ENCODE peak calls at places on chromosomes 13 and 19, in five cellular contexts. L, T, K, X and V are unnamed samples.

GRCh38 chr19:55473613-55474012 is 2.8 kb upstream of the ZNF628 start:
- DNase-seq in T (no peak), L (no peak), K (no peak), X (no peak), V (no peak)

GRCh38 chr13:60584976-60585375 is 188.0 kb downstream of the TDRD3 start:
- DNase-seq in L (no peak), K (peak; percentile 43), T (no peak), X (no peak), V (no peak)

GRCh38 chr19:46861691-46862503 is 1.1 kb downstream of the ARHGAP35 start:
- DNase-seq in L (no peak), T (peak; percentile 25), K (no peak), X (peak; percentile 49), V (no peak)

GRCh38 chr13:66154354-66154753 is 1075.8 kb downstream of the PCDH9 start:
- DNase-seq in L (no peak), X (no peak), T (no peak), K (no peak), V (no peak)

GRCh38 chr13:30125422-30126073 is 181.8 kb downstream of the KATNAL1 start:
- DNase-seq in L (peak; percentile 42), K (peak; percentile 94), X (peak; percentile 53), T (no peak), V (no peak)

GRCh38 chr19:14632286-14632685 is 42.4 kb downstream of the ADGRE3 start:
- DNase-seq in T (no peak), X (no peak), K (peak; percentile 13), L (peak; percentile 50), V (no peak)

GRCh38 chr13:74758188-74758587 is 624.0 kb upstream of the KLF12 start:
- DNase-seq in T (no peak), L (no peak), X (no peak), K (no peak), V (no peak)

GRCh38 chr19:35459414-35460082 is 11.5 kb downstream of the FFAR2 start:
- DNase-seq in L (peak; percentile 48), K (peak; percentile 89), X (peak; percentile 85), T (no peak), V (peak; percentile 51)

GRCh38 chr19:32307591-32307990 is 37.8 kb upstream of the ZNF507 start:
- DNase-seq in K (no peak), X (no peak), T (no peak), L (no peak), V (no peak)

GRCh38 chr19:53530622-53531021 is 7.3 kb upstream of the ZNF331 start:
- DNase-seq in T (no peak), X (no peak), L (no peak), K (no peak), V (no peak)

GRCh38 chr13:81596224-81596753 is 1255.4 kb upstream of the SPRY2 start:
- DNase-seq in X (no peak), K (peak; percentile 3), T (no peak), L (no peak), V (no peak)

GRCh38 chr13:41502021-41502420 is 44.7 kb downstream of the RGCC start:
- DNase-seq in X (no peak), K (no peak), L (no peak), T (no peak), V (no peak)

GRCh38 chr19:29545866-29546582 is 20.2 kb downstream of the VSTM2B start:
- DNase-seq in T (no peak), L (no peak), X (peak; percentile 6), K (no peak), V (no peak)

GRCh38 chr13:99974939-99975561 is 3.5 kb upstream of the ZIC5 start:
- DNase-seq in K (no peak), X (no peak), T (no peak), L (no peak), V (no peak)

GRCh38 chr19:50313812-50314536 is 15.2 kb downstream of the KCNC3 start:
- DNase-seq in L (no peak), T (no peak), K (no peak), X (no peak), V (peak; percentile 39)

GRCh38 chr19:5059191-5059579 is 90.3 kb downstream of the KDM4B start:
- DNase-seq in X (no peak), T (no peak), K (peak; percentile 14), L (no peak), V (no peak)

GRCh38 chr13:26718146-26718545 is 42.4 kb downstream of the GPR12 start:
- DNase-seq in X (no peak), T (no peak), L (no peak), K (no peak), V (no peak)

GRCh38 chr19:29326351-29326750 is 113.4 kb upstream of the UQCRFS1 start:
- DNase-seq in T (no peak), L (no peak), X (no peak), K (no peak), V (no peak)

GRCh38 chr13:45179428-45179827 is 21.4 kb downstream of the KCTD4 start:
- DNase-seq in L (no peak), X (no peak), T (no peak), K (no peak), V (peak; percentile 33)

GRCh38 chr13:52850396-52851152 is 2.1 kb upstream of the PCDH8 start:
- DNase-seq in X (peak; percentile 85), T (peak; percentile 78), L (peak; percentile 88), K (peak; percentile 79), V (peak; percentile 80)

GRCh38 chr19:20413705-20414104 is 151.9 kb downstream of the ZNF737 start:
- DNase-seq in K (no peak), T (no peak), X (no peak), L (no peak), V (no peak)

DNA sequence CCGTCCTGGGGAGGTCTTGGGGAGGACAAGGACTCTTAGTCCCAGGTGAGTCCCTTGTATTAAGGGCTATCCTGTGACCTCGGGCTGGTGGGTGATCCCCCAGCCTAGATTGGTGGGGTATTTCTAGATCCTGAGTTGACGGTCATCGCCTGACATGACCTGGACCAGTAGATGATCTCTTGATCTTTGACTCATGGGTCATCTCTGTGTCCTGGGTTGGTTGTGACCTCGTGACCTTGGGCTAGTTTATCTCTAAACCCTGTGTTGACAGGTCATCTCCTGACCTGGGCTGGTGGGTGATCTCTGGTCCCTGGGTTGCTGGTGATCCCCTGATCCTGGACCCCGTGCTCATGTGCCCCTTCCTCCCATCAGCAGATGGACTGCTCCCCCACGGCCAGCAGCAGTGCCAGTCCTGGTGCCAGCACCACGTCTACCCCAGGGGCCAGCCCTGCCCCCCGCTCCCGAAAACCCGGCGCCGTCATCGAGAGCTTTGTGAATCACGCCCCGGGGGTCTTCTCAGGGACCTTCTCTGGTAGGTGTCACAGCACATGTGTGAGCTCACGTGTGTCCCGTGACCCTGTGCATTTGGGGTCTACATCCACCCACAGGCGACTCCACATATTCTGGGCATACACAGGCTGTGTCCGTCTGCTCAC is 6.3 kb downstream of the MIDN start:
- DNase-seq in K (no peak), T (no peak), L (no peak), X (no peak), V (no peak)
- H3K36me3 ChIP-seq in K (peaks cover 44% of the 10 kb centered on the region), T (peaks cover 59% of the 10 kb centered on the region), L (no peaks in the 10 kb centered on the region), X (no peaks in the 10 kb centered on the region), V (peaks cover 9% of the 10 kb centered on the region)

DNA sequence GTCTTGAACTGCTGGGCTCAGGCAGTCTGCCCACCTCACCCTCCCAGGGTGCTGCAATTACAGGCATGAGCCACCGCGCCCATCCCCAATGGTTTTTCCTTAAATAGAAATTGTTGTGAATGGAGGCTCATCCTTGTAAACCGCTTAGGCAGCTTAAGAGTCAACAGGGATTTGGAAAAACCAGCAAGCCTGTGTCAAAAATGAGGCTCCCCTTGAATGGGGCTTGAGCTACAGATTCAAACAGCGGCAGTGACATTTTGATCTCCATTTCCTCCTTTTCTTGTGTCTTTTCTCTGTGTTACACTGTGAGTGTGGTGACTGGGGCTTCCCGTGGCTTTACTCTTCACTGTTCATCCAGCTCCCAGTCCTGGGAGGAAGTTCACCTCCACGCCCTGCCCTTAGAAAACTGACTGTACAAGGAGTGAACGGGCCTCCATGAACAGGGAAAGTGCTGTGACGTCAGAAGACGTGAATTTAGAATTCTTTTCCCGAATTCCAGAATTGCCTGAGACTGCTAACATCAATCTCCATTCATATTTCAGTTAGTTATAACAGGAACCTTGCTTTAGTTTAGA is 15.3 kb upstream of the RAB8A start:
- DNase-seq in L (no peak), K (no peak), T (no peak), X (no peak), V (no peak)
- H3K4me1 ChIP-seq in L (peaks cover 9% of the 10 kb centered on the region), K (no peaks in the 10 kb centered on the region), T (peaks cover 7% of the 10 kb centered on the region), X (peaks cover 1% of the 10 kb centered on the region), V (peaks cover 23% of the 10 kb centered on the region)

GRCh38 chr19:18495204-18495911 is 26.5 kb downstream of the ELL start:
- DNase-seq in K (no peak), T (no peak), X (no peak), L (peak; percentile 41), V (no peak)

GRCh38 chr19:18494267-18494607 is 27.6 kb downstream of the ELL start:
- DNase-seq in K (peak; percentile 47), T (no peak), L (no peak), X (peak; percentile 70), V (no peak)

GRCh38 chr19:18493440-18494266 is 28.2 kb downstream of the ELL start:
- DNase-seq in T (no peak), L (peak; percentile 71), K (no peak), X (peak; percentile 85), V (no peak)

GRCh38 chr19:18496980-18497256 is 25.0 kb downstream of the ELL start:
- DNase-seq in X (no peak), T (no peak), K (no peak), L (no peak), V (no peak)

DNA sequence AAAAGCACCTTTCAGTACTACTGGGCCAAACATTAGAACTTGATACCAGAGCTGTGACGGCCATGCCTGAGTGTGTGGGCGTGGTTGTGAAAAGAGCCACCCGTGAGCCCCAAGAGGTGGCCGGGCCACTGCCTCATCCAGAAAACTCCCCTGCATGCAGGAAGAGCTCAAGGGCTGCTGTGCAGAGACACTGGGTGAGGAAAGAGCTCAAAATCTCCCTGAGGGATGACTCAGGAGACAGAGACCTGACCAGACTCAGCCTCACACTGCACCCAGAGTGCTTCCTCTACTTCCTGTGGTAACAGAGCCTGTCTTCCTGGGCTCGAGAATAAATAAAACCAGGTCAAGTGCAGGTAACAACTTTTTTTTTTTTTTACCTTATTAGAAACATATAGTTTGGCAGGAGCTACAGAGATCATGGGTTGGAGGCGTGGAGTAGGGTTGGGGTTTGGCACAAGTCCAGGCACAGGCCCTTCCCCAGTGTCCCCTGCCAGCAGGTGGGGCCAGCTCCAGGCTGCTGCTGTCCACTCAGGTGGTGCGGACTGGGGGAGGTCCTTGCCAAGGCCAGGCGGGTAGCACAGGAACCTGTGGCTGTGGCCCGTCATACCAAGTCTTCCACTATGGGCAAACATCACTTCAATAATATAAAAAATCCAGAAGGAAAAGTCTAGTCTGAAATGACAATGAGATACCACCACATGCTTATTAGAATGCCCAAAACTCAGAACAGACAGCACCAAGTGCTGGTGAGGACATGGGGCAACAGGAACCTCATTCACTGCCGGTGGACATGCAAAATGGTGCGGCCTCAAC is 25.5 kb downstream of the ELL start:
- DNase-seq in K (peak; percentile 43), T (no peak), X (no peak), L (no peak), V (peak; percentile 67)
- TF ChIP-seq CTCF in K (no peak), T (no peak), X (no peak), L (no peak), V (no peak)

DNA sequence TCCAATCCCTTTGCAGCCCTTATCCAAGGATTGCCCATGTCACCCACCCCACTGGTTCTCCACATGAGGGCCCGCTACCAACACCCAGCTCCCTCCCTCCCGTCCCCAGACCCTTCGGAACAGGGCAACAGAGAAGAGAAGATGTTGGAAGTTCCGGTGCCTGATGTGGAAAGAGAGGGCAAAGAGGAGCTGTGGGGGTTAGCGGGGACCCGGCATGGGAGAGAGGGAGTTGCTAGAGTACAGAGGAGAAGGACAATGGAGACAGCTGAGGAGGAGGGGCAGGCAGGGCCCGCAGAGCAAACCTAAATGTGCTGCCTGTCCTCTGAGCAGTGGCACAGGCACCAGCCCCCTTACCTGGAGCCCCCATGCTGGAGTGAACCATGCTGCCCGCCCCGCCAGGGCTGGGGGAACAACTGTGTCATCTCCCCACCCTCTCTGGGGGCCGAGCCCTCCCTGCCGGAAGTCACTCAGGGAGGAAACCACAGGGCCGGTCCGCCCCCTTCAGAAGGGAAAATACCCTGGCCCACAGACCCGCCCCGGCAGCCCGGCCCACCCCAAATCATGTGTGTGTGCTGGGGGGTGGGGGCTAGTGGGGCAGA is at the start of gene POU2F2:
- DNase-seq in T (peak; percentile 54), K (no peak), X (no peak), L (peak; percentile 21), V (peak; percentile 65)
- H3K36me3 ChIP-seq in T (no peaks in the 10 kb centered on the region), K (no peaks in the 10 kb centered on the region), X (no peaks in the 10 kb centered on the region), L (no peaks in the 10 kb centered on the region), V (no peaks in the 10 kb centered on the region)